ENCODE peak calls at places on chromosomes 7 and 10, in seven cellular contexts. B, H, W, S, J, D and V are unnamed samples.

GRCh38 chr10:109993551-109993950 is 14.2 kb upstream of the ADD3 start:
- DNase-seq in J (no peak), W (no peak), D (no peak), H (no peak), B (no peak), S (no peak), V (no peak)

GRCh38 chr7:84022686-84023308 is 171.8 kb downstream of the SEMA3A start:
- DNase-seq in J (peak; percentile 82), W (no peak), H (no peak), S (no peak), B (no peak), D (no peak), V (no peak)

GRCh38 chr7:134085315-134085714 is 41.8 kb upstream of the LRGUK start:
- DNase-seq in S (no peak), B (no peak), D (no peak), J (no peak), W (no peak), H (no peak), V (no peak)

GRCh38 chr10:113648478-113648877 is 15.4 kb downstream of the NRAP start:
- DNase-seq in W (no peak), S (no peak), J (no peak), D (no peak), B (no peak), H (no peak), V (no peak)

GRCh38 chr10:15813415-15813814 is 46.9 kb downstream of the MINDY3 start:
- DNase-seq in B (no peak), S (no peak), W (peak; percentile 36), H (no peak), J (no peak), D (no peak), V (no peak)

GRCh38 chr7:84848219-84848973 is 338.5 kb downstream of the SEMA3D start:
- DNase-seq in J (no peak), W (no peak), B (no peak), S (no peak), H (no peak), D (no peak), V (no peak)

GRCh38 chr7:93310346-93310745 is 78.2 kb downstream of the VPS50 start:
- DNase-seq in W (no peak), H (no peak), B (no peak), J (no peak), D (no peak), S (no peak), V (no peak)

GRCh38 chr10:21183025-21183424 is 285.9 kb upstream of the NEBL start:
- DNase-seq in H (no peak), J (no peak), D (no peak), W (no peak), B (no peak), S (no peak), V (no peak)

GRCh38 chr7:52260046-52260665 is 775.3 kb upstream of the POM121L12 start:
- DNase-seq in D (no peak), H (no peak), S (no peak), B (no peak), J (no peak), W (peak; percentile 4), V (no peak)

GRCh38 chr7:1839701-1840100 is 169.6 kb downstream of the ELFN1 start:
- DNase-seq in S (no peak), H (no peak), B (no peak), D (peak; percentile 55), J (no peak), W (no peak), V (no peak)

GRCh38 chr7:919114-919442 is 35.4 kb downstream of the ADAP1 start:
- DNase-seq in J (no peak), H (no peak), B (no peak), D (peak; percentile 56), S (peak; percentile 9), W (no peak), V (peak; percentile 72)

GRCh38 chr7:111014074-111014473 is 76.9 kb upstream of the LRRN3 start:
- DNase-seq in S (no peak), B (no peak), J (no peak), H (no peak), D (no peak), W (no peak), V (no peak)

GRCh38 chr7:66150471-66150870 is 35.8 kb downstream of the CRCP start:
- DNase-seq in H (no peak), B (no peak), W (no peak), S (peak; percentile 36), D (no peak), J (peak; percentile 62), V (peak; percentile 71)

GRCh38 chr7:24870766-24871165 is 109.2 kb downstream of the OSBPL3 start:
- DNase-seq in S (no peak), D (no peak), B (no peak), H (no peak), W (no peak), J (no peak), V (no peak)

GRCh38 chr7:35430547-35431153 is 176.8 kb upstream of the TBX20 start:
- DNase-seq in B (peak; percentile 45), S (no peak), J (peak; percentile 11), D (no peak), W (peak; percentile 45), H (no peak), V (no peak)

GRCh38 chr10:131277969-131278368 is 33.6 kb downstream of the TCERG1L start:
- DNase-seq in J (no peak), S (no peak), W (no peak), H (no peak), D (no peak), B (no peak), V (no peak)

GRCh38 chr7:65233409-65234034 is 140.1 kb upstream of the ZNF92 start:
- DNase-seq in H (no peak), W (no peak), S (no peak), D (no peak), J (no peak), B (no peak), V (no peak)

GRCh38 chr7:43700059-43700501 is 29.2 kb downstream of the COA1 start:
- DNase-seq in H (no peak), J (peak; percentile 46), W (peak; percentile 53), S (no peak), B (peak; percentile 31), D (no peak), V (no peak)

GRCh38 chr7:148289630-148290029 is 300.9 kb upstream of the C7orf33 start:
- DNase-seq in D (no peak), S (no peak), J (no peak), H (no peak), W (no peak), B (no peak), V (no peak)

GRCh38 chr10:24468281-24468751 is 255.4 kb downstream of the ARHGAP21 start:
- DNase-seq in S (peak; percentile 32), H (no peak), B (no peak), W (no peak), J (no peak), D (no peak), V (no peak)

GRCh38 chr10:63115732-63116383 is 17.3 kb upstream of the NRBF2 start:
- DNase-seq in W (no peak), J (peak; percentile 67), B (no peak), D (peak; percentile 85), S (peak; percentile 38), H (no peak), V (peak; percentile 83)

GRCh38 chr10:93403741-93404354 is 78.3 kb downstream of the MYOF start:
- DNase-seq in D (no peak), J (no peak), H (no peak), S (no peak), B (no peak), W (no peak), V (no peak)

GRCh38 chr10:87675396-87676376 is 16.0 kb downstream of the PAPSS2 start:
- DNase-seq in D (no peak), H (no peak), W (no peak), J (no peak), B (no peak), S (no peak), V (no peak)

DNA sequence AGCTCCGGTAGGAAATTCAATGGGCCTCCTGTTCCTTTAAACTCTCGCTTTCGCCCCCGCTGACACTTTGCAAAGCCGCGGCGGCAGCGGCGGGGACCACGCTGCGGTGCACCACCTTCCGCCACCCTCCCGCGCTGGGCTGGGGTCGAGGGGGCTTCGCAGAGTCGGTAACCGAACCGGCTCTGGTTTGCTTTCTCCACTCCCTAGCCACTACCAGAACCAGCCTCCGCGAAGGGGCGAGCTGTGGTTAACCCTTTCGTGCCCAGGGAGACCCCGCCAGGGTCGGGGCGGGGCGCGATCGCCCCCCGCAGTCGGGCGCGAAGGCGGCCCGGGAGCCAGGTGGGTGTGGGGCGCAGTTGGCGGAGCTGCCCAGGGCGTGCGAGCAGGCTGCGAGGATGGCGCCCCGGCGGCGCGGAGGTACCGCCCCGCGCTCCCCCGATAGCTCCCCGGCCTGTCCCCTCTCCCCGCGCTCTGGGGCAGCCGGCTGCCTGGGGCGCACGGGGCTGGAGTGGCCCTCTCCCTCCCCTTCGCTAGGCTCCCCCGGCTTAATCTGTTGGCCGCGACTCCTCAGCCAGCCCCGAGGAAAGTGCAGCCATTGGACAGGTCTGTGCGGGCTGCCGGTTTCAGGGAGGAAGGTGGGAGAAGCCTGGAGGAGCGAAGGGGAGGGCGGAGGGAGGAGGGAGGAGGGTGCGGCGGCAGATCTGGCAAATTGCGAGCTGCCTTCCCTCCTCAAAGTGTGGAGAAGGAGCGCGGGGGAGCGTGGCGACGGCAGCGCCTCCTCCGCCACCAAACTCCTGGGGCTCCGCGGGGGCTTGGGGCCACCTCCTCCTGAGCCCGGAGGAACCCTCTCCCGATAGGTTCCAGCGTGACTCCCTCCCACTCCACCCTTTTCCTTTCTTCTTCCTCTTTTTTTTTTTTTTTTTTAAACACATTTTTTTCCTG is 483 bp upstream of the PLXDC2 start:
- DNase-seq in S (peak; percentile 43), B (no peak), D (peak; percentile 89), H (no peak), W (peak; percentile 11), J (no peak), V (peak; percentile 83)
- TF ChIP-seq POLR2A in S (peak; percentile 45), B (no peak), D (peak; percentile 16), H (no peak), W (no peak), J (no peak), V (no peak)

GRCh38 chr10:104329754-104330153 is 8.5 kb downstream of the ITPRIP start:
- DNase-seq in D (peak; percentile 63), W (no peak), H (no peak), S (no peak), J (no peak), B (peak; percentile 47), V (no peak)
- TF ChIP-seq POLR2A in D (no peak), W (no peak), H (no peak), S (no peak), J (no peak), B (no peak), V (no peak)

DNA sequence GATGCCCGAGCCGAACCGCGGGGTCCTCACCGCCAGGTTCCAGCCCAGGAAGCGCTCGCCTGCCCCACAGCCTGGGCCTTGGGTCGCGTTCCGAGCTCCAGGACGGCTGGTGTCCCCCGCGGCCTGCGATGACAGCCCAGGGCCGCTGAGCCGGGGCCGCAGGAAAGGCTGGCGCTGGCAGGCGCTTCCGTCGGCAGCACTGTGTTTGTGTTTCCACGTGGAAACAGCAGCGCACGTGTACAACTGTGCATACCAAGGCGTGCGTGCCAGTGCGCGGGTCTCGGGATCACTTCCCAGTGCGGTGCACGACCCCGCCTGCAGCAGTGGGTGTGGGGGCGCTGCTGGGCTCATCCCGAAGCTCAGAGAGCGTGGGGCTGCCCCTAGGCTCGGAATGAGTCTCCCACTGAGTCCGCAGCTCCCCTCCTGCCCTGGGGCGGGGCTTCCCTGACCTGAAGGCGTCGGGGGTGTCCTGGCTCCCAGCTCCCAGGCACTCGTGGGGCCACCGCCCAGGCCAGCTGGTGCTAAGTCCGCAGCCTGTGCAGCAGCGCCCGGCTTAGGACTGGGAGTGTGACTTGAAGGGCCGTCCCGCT is 17.2 kb downstream of the AP5Z1 start:
- DNase-seq in B (no peak), J (no peak), H (no peak), D (no peak), S (peak; percentile 41), W (no peak), V (no peak)
- TF ChIP-seq POLR2A in B (no peak), J (no peak), H (no peak), D (no peak), S (no peak), W (no peak), V (no peak)

GRCh38 chr7:150784120-150784736 is 15.9 kb downstream of the TMEM176B start:
- DNase-seq in S (no peak), J (peak; percentile 50), D (no peak), H (no peak), B (no peak), W (no peak), V (no peak)
- TF ChIP-seq POLR2A in S (no peak), J (peak; percentile 25), D (no peak), H (no peak), B (no peak), W (no peak), V (no peak)